ENCODE peak calls at places on chromosomes 4 and X, in five cellular contexts. Q is mucosa of descending colon, M is pancreas, L is AG04450, O is prostate gland. Z is an unnamed sample.

GRCh38 chr4:120921456-120922389 is 803 bp downstream of the PRDM5 start:
- DNase-seq in Q (peak; percentile 74), M (peak; percentile 73), L (peak; percentile 24), O (peak; percentile 46), Z (no peak)

GRCh38 chr4:189912170-189912569 is 28.5 kb upstream of the FRG1 start:
- DNase-seq in Q (no peak), M (no peak), L (no peak), O (no peak), Z (no peak)

GRCh38 chr4:69781458-69782418 is 21.3 kb upstream of the SULT1B1 start:
- DNase-seq in Q (no peak), M (no peak), L (no peak), O (no peak), Z (no peak)

GRCh38 chr4:148015058-148015457 is 283.2 kb downstream of the ARHGAP10 start:
- DNase-seq in Q (no peak), M (no peak), L (no peak), O (no peak), Z (no peak)

GRCh38 chrX:129961180-129962083 is 21.0 kb upstream of the BCORL1 start:
- DNase-seq in Q (peak; percentile 83), M (peak; percentile 70), L (no peak), O (peak; percentile 50), Z (no peak)

GRCh38 chr4:105306158-105306781 is 159.6 kb downstream of the TET2 start:
- DNase-seq in Q (no peak), M (no peak), L (no peak), O (no peak), Z (no peak)

GRCh38 chr4:145619639-145619996 is 433 bp downstream of the MMAA start:
- DNase-seq in Q (peak; percentile 88), M (peak; percentile 88), L (no peak), O (peak; percentile 45), Z (no peak)

GRCh38 chr4:15003441-15003890 is 1.2 kb downstream of the CPEB2 start:
- DNase-seq in Q (peak; percentile 60), M (peak; percentile 69), L (no peak), O (peak; percentile 24), Z (no peak)

GRCh38 chr4:145618210-145618911 is 824 bp upstream of the MMAA start:
- DNase-seq in Q (peak; percentile 32), M (no peak), L (no peak), O (no peak), Z (no peak)

GRCh38 chrX:14753436-14753835 is 119.4 kb downstream of the FANCB start:
- DNase-seq in Q (no peak), M (no peak), L (no peak), O (no peak), Z (no peak)

GRCh38 chrX:153640045-153640686 is 6.8 kb upstream of the DUSP9 start:
- DNase-seq in Q (no peak), M (no peak), L (no peak), O (no peak), Z (no peak)

GRCh38 chr4:109294006-109294405 is 8.5 kb downstream of the COL25A1 start:
- DNase-seq in Q (peak; percentile 9), M (no peak), L (no peak), O (no peak), Z (no peak)

GRCh38 chrX:23884427-23885024 is 23.2 kb downstream of the APOO start:
- DNase-seq in Q (no peak), M (no peak), L (no peak), O (no peak), Z (no peak)

GRCh38 chr4:185721190-185721948 is 90.6 kb downstream of the SORBS2 start:
- DNase-seq in Q (peak; percentile 37), M (no peak), L (no peak), O (no peak), Z (no peak)

GRCh38 chr4:7199129-7199725 is 6.9 kb downstream of the SORCS2 start:
- DNase-seq in Q (no peak), M (no peak), L (no peak), O (no peak), Z (no peak)

GRCh38 chr4:123588631-123589223 is 192.1 kb downstream of the SPRY1 start:
- DNase-seq in Q (peak; percentile 30), M (no peak), L (no peak), O (no peak), Z (no peak)

GRCh38 chr4:87849612-87850011 is 16.8 kb downstream of the MEPE start:
- DNase-seq in Q (no peak), M (no peak), L (no peak), O (no peak), Z (no peak)

GRCh38 chr4:188887905-188888304 is 748.7 kb downstream of the TRIML1 start:
- DNase-seq in Q (no peak), M (no peak), L (no peak), O (no peak), Z (no peak)

GRCh38 chr4:161926033-161926828 is 237.6 kb downstream of the FSTL5 start:
- DNase-seq in Q (no peak), M (no peak), L (no peak), O (no peak), Z (no peak)

GRCh38 chr4:687048-687974 is 1.6 kb downstream of the SLC49A3 start:
- DNase-seq in Q (peak; percentile 89), M (peak; percentile 78), L (no peak), O (no peak), Z (no peak)

GRCh38 chr4:10063544-10064300 is 42.4 kb upstream of the SLC2A9 start:
- DNase-seq in Q (no peak), M (peak; percentile 60), L (peak; percentile 42), O (peak; percentile 88), Z (peak; percentile 5)

DNA sequence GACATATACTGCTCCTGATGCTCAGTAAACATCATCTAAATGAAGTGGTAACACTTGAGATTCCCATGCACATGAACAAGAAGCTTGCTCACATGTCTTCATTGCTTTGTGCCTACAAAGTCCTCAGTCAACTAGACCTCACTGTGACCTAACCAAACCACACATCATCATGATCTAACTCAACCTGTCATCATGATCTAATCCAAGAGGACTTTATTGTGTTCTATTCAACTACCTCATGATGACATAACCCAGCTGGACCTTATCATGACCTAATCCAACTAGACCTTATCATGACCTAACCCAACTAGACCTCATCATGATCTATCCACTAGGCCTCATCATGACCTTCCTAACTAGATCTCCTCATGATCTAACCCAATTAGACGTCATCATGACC is 83.6 kb downstream of the DHRSX start:
- DNase-seq in Q (no peak), M (no peak), L (no peak), O (no peak), Z (no peak)
- H3K4me3 ChIP-seq in Q (no peak overlapping the region), M (no peak overlapping the region), L (no peak overlapping the region), O (no peak overlapping the region), Z (no peak overlapping the region)

GRCh38 chr4:143377635-143378099 is 41.0 kb downstream of the GAB1 start:
- DNase-seq in Q (no peak), M (no peak), L (no peak), O (no peak), Z (no peak)

GRCh38 chr4:143380651-143381050 is 44.0 kb downstream of the GAB1 start:
- DNase-seq in Q (no peak), M (no peak), L (no peak), O (no peak), Z (no peak)

GRCh38 chr4:143374771-143375170 is 38.1 kb downstream of the GAB1 start:
- DNase-seq in Q (no peak), M (no peak), L (no peak), O (no peak), Z (no peak)

GRCh38 chr4:143372093-143372915 is 35.6 kb downstream of the GAB1 start:
- DNase-seq in Q (no peak), M (no peak), L (no peak), O (no peak), Z (no peak)

DNA sequence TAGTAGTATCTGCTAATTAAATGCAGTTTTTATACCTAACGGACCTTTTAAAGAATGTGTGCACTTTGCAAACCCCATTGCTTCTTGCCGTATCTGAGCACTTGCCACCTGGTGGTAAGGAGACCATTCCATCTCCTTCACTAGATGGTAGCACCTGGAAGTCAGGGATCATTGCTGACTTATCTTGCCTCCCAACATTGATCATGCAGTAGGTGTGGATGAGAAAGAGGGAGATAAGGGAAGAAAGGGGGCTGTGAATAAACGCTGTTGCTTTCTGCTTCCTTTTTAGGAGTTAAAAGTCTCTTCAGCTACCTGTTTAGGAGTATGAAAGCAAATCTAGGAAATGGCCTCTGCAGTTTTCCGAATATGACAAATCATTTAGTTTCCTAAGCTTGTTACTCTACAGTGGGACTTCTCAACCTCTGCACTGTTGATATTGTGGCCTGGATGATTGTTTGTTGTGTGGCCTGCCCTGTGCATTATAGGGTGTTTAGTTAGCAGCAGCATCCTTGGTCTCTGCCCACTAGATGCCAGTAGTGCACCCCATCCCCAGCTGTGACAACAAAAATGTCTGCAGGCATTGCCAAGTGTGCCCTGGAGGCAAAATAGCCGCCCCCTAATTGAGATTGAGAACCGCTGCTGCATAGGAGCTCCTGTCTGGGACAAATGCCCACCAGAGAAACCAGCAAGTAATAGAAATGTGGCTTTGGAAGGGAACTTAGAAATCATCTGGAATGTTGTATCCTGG is 38.8 kb downstream of the GAB1 start:
- DNase-seq in Q (peak; percentile 49), M (peak; percentile 25), L (no peak), O (no peak), Z (no peak)
- TF ChIP-seq CTCF in Q (peak; percentile 16), M (no peak), L (peak; percentile 44), O (peak; percentile 28), Z (peak; percentile 51)

GRCh38 chr4:64001229-64001898 is 407.9 kb downstream of the TECRL start:
- DNase-seq in Q (no peak), M (no peak), L (no peak), O (no peak), Z (no peak)
- H3K4me3 ChIP-seq in Q (no peak overlapping the region), M (no peak overlapping the region), L (no peak overlapping the region), O (no peak overlapping the region), Z (no peak overlapping the region)

GRCh38 chrX:112218388-112218787 is 135.8 kb upstream of the TRPC5 start:
- DNase-seq in Q (no peak), M (no peak), L (no peak), O (no peak), Z (no peak)
- TF ChIP-seq CTCF in Q (no peak), M (no peak), L (no peak), O (no peak), Z (no peak)

DNA sequence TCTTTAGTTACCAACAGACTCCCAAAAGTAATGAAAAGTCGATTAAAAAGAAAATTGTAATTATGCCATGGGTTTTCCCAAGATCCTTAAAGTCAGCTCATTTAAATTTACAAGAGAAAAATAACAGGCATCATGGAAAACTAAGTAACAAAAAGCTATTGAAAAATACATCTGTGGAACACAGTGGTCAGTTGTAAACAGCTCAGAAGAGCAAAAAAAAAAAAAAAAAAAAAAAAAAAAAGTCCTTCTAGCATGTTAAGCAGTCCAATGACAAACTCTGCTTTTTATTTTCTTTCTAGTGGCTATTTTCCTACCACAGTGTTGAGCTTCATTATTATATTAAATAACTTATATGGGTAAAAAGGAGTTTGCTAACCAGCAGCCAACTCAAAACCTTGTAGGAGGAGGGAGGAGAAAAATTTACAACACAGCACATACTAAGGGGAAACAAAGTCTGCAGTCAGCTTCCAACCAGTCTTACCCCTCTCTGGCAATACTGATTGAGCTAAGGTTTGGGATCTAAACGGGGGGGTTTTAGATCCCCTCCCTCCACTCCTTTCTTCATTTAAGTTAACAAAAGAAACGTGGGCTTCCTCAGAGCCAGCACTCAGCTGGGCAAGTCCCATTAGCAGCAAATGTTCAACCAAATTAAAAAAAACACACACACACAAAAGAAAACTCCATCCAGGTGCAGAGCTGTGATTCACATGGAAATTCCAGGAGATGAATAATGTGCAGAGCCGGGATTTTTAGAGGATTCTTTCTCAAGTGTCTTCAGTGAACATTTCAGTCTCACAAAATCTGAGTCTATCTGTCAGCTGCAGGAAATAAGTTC is 44.7 kb downstream of the RASGEF1B start:
- DNase-seq in Q (no peak), M (no peak), L (no peak), O (no peak), Z (no peak)
- H3K4me3 ChIP-seq in Q (no peak overlapping the region), M (no peak overlapping the region), L (no peak overlapping the region), O (no peak overlapping the region), Z (no peak overlapping the region)